ENCODE peak calls at places on chromosomes 1 and 21, in five cellular contexts. F, X, D, E and H are unnamed samples.

GRCh38 chr1:87197156-87197555 is 131.5 kb upstream of the LMO4 start:
- DNase-seq in F (no peak), X (no peak), D (no peak), E (no peak), H (no peak)

GRCh38 chr1:76959581-76959980 is 92.3 kb downstream of the ST6GALNAC5 start:
- DNase-seq in F (no peak), X (no peak), D (no peak), E (no peak), H (no peak)

GRCh38 chr1:102970496-102971078 is 137.7 kb downstream of the COL11A1 start:
- DNase-seq in F (no peak), X (no peak), D (no peak), E (no peak), H (no peak)

GRCh38 chr1:91712981-91713841 is 172.7 kb downstream of the TGFBR3 start:
- DNase-seq in F (peak; percentile 72), X (no peak), D (peak; percentile 37), E (no peak), H (peak; percentile 80)

GRCh38 chr1:38881487-38881886 is at the start of gene GJA9:
- DNase-seq in F (no peak), X (no peak), D (no peak), E (no peak), H (no peak)

GRCh38 chr1:161900155-161900554 is 123.5 kb downstream of the OLFML2B start:
- DNase-seq in F (no peak), X (no peak), D (no peak), E (no peak), H (no peak)

GRCh38 chr1:83508485-83509151 is 490.3 kb downstream of the TTLL7 start:
- DNase-seq in F (no peak), X (no peak), D (no peak), E (no peak), H (no peak)

GRCh38 chr1:39129514-39129913 is 75.0 kb upstream of the MACF1 start:
- DNase-seq in F (no peak), X (no peak), D (no peak), E (no peak), H (no peak)

GRCh38 chr1:188782220-188782841 is 1695.3 kb downstream of the BRINP3 start:
- DNase-seq in F (no peak), X (no peak), D (no peak), E (no peak), H (no peak)

GRCh38 chr1:20551161-20551560 is 1.2 kb upstream of the FAM43B start:
- DNase-seq in F (no peak), X (no peak), D (no peak), E (no peak), H (peak; percentile 45)

GRCh38 chr1:21200767-21201166 is 24.1 kb upstream of the EIF4G3 start:
- DNase-seq in F (no peak), X (no peak), D (no peak), E (no peak), H (no peak)

GRCh38 chr1:111927652-111928051 is 61.8 kb downstream of the KCND3 start:
- DNase-seq in F (no peak), X (no peak), D (no peak), E (no peak), H (no peak)

GRCh38 chr1:183877321-183877720 is 72.4 kb downstream of the RGL1 start:
- DNase-seq in F (peak; percentile 85), X (peak; percentile 80), D (peak; percentile 32), E (no peak), H (peak; percentile 60)

GRCh38 chr1:183609313-183609712 is 19.1 kb upstream of the NCF2 start:
- DNase-seq in F (peak; percentile 82), X (no peak), D (peak; percentile 39), E (no peak), H (peak; percentile 69)

GRCh38 chr21:38988211-38989096 is 182.7 kb downstream of the ETS2 start:
- DNase-seq in F (no peak), X (no peak), D (no peak), E (no peak), H (no peak)

GRCh38 chr1:165342588-165342987 is 13.9 kb downstream of the LMX1A start:
- DNase-seq in F (no peak), X (no peak), D (no peak), E (no peak), H (no peak)

GRCh38 chr1:195897072-195897471 is 711.2 kb downstream of the KCNT2 start:
- DNase-seq in F (no peak), X (no peak), D (no peak), E (no peak), H (no peak)

GRCh38 chr1:203625623-203626189 is 926 bp upstream of the ATP2B4 start:
- DNase-seq in F (no peak), X (no peak), D (peak; percentile 72), E (peak; percentile 61), H (no peak)

GRCh38 chr1:94805912-94806311 is 14.2 kb upstream of the SLC44A3 start:
- DNase-seq in F (no peak), X (no peak), D (peak; percentile 55), E (peak; percentile 5), H (peak; percentile 40)

GRCh38 chr1:224526771-224527170 is 89.3 kb upstream of the CNIH3 start:
- DNase-seq in F (no peak), X (no peak), D (no peak), E (no peak), H (no peak)

GRCh38 chr1:66693856-66694255 is 58.4 kb upstream of the DYNLT5 start:
- DNase-seq in F (no peak), X (no peak), D (no peak), E (no peak), H (no peak)

GRCh38 chr1:15141933-15142647 is 11.5 kb upstream of the TMEM51 start:
- DNase-seq in F (no peak), X (no peak), D (no peak), E (no peak), H (no peak)

GRCh38 chr1:14738235-14738634 is 139.8 kb downstream of the KAZN start:
- DNase-seq in F (no peak), X (no peak), D (no peak), E (no peak), H (no peak)

GRCh38 chr1:16042096-16042495 is 1.5 kb upstream of the CLCNKB start:
- DNase-seq in F (no peak), X (no peak), D (no peak), E (no peak), H (no peak)

GRCh38 chr1:169928438-169929209 is 34.9 kb upstream of the SCYL3 start:
- DNase-seq in F (no peak), X (no peak), D (no peak), E (no peak), H (no peak)

GRCh38 chr1:192739476-192740184 is 69.2 kb upstream of the RGS2 start:
- DNase-seq in F (no peak), X (no peak), D (no peak), E (no peak), H (no peak)

GRCh38 chr1:16979475-16980327 is 719 bp downstream of the MFAP2 start:
- DNase-seq in F (no peak), X (no peak), D (no peak), E (no peak), H (peak; percentile 47)

GRCh38 chr21:15293251-15293650 is 228.5 kb upstream of the NRIP1 start:
- DNase-seq in F (no peak), X (no peak), D (no peak), E (no peak), H (no peak)
- H3K27ac ChIP-seq in F (no peak overlapping the region), X (no peak overlapping the region), D (no peak overlapping the region), E (no peak overlapping the region), H (peak overlapping the region; percentile 6)

DNA sequence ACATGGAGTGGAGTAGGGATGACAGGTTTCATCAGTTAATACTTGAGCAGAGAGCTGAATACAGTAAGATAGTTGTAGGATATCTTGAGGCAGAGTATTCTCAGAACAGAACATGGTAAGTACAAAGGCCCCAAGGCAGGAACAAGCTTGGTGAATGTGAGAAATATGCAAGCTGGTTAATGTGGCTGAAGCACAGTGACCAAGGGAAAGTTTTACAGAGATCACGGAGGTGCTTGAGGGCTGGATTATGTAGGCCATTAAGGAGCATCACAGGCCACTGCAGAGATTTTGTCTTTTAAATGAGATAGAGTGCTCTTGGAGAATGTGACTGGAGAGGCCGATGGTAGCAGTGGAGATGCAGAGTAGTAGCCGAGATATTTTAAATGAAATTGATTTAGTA is 54.0 kb upstream of the BOLA1 start:
- DNase-seq in F (no peak), X (no peak), D (no peak), E (no peak), H (no peak)
- H3K4me1 ChIP-seq in F (peaks cover 53% of the 10 kb centered on the region), X (peaks cover 15% of the 10 kb centered on the region), D (peaks cover 13% of the 10 kb centered on the region), E (peaks cover 61% of the 10 kb centered on the region), H (peaks cover 49% of the 10 kb centered on the region)

DNA sequence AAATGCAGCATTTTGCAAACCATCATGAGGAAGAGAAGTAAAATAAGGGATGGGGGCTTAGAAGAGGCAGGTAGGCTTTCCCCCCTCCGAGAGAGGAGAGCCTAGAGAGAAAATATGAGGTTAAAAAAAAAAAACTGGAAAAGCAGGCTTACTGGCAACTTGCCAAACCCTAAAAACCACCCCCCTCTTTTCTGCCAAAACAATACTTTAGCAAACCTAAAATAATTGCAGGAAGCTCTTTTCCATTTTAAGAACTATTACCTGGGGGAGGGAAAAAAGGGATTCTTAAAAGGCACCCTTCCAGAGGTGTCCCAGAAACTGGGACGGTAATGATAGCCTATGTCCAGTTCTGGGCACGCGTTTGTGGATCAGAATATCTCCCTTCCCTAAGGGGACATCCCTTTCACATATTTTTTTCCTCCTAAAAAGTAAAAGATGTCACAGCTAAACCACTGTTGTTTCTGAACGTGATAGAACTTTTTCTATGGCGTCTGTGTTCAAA is 1.2 kb upstream of the NFIA start:
- DNase-seq in F (no peak), X (no peak), D (no peak), E (no peak), H (no peak)
- H3K27ac ChIP-seq in F (peak overlapping the region; percentile 99), X (peak overlapping the region; percentile 44), D (peak overlapping the region; percentile 93), E (peak overlapping the region; percentile 34), H (peak overlapping the region; percentile 97)

GRCh38 chr1:201479331-201479730 is 10.3 kb upstream of the PHLDA3 start:
- DNase-seq in F (no peak), X (no peak), D (no peak), E (no peak), H (no peak)

GRCh38 chr1:201482755-201483154 is 13.8 kb upstream of the PHLDA3 start:
- DNase-seq in F (no peak), X (no peak), D (no peak), E (no peak), H (no peak)

GRCh38 chr1:201481004-201481380 is 12.0 kb upstream of the PHLDA3 start:
- DNase-seq in F (no peak), X (no peak), D (no peak), E (no peak), H (no peak)

GRCh38 chr1:201481761-201482493 is 12.9 kb upstream of the PHLDA3 start:
- DNase-seq in F (peak; percentile 94), X (peak; percentile 97), D (peak; percentile 91), E (peak; percentile 59), H (peak; percentile 93)

DNA sequence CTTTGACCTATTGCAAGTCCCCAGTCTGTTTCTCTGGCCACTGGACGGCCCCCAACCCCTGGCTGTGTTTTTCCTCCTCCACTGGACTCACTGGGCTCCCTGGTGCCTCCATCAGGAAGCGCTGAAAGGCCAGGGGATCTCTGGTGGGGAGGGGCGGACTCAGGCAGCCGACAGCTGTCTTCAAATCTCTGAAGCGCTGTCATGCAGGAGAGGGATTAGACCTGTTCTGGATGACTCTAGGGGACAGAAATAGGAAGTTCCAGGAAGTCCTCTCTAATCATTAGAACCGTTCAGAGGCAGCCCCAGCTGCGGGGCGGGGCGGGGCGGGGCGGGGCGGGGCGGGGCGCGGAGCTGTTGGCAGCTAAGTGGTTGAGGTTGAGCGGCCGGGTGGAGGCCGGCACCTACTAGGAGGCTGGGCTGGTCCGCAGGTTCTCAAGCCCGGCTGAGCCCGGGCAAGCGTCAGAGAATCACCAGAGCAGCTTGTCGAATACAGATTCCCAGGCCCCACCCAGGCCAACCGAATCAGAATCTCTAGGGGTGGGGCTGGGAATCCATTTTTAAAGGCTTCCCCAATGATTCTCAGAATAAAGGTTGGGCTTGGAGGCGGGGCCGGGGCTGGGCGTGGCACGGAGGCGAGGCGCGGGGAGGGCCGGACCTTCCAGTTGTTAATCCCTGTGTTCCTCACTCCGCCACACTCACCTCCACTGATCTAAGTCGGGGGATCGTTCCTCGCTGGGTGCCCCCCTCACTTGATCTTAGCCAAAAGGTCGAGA is 11.4 kb upstream of the PHLDA3 start:
- DNase-seq in F (peak; percentile 90), X (peak; percentile 95), D (peak; percentile 91), E (peak; percentile 44), H (peak; percentile 89)
- H3K4me1 ChIP-seq in F (peaks cover 35% of the 10 kb centered on the region), X (no peaks in the 10 kb centered on the region), D (peaks cover 13% of the 10 kb centered on the region), E (peaks cover 22% of the 10 kb centered on the region), H (peaks cover 5% of the 10 kb centered on the region)